ENCODE peak calls at places on chromosomes 6 and 20, in eight cellular contexts. I, T, W, V, F, S, B and O are unnamed samples. For H3K4me1, the result is how much of the 10 kb centered on the place peaks cover.

GRCh38 chr6:138013949-138014348 is 93.3 kb downstream of the PERP start:
- DNase-seq in I (no peak), F (no peak), V (no peak), W (no peak), B (no peak), S (no peak), T (no peak), O (no peak)

GRCh38 chr6:149026530-149026942 is 279.7 kb downstream of the UST start:
- DNase-seq in F (no peak), S (peak), T (no peak), B (no peak), V (peak), W (no peak), I (no peak), O (no peak)

GRCh38 chr20:15902493-15902892 is 670.8 kb downstream of the KIF16B start:
- DNase-seq in W (no peak), T (no peak), F (no peak), B (no peak), I (no peak), S (no peak), V (no peak), O (no peak)

GRCh38 chr6:80886475-80886874 is 780.0 kb downstream of the BCKDHB start:
- DNase-seq in W (no peak), V (no peak), B (no peak), S (no peak), I (no peak), F (no peak), T (no peak), O (no peak)

GRCh38 chr20:59082077-59082740 is 39.6 kb upstream of the PRELID3B start:
- DNase-seq in B (no peak), W (no peak), S (peak), T (no peak), F (no peak), V (peak), I (no peak), O (no peak)

GRCh38 chr6:158805698-158806373 is 13.3 kb downstream of the EZR start:
- DNase-seq in W (no peak), F (peak), T (no peak), S (no peak), B (no peak), V (no peak), I (no peak), O (no peak)

GRCh38 chr6:69796081-69796626 is 656 bp downstream of the LMBRD1 start:
- DNase-seq in V (peak), S (peak), W (peak), T (no peak), I (peak), F (peak), B (no peak), O (peak)

GRCh38 chr6:149340200-149340599 is 22.7 kb downstream of the TAB2 start:
- DNase-seq in I (no peak), F (no peak), B (no peak), W (no peak), S (peak), T (no peak), V (no peak), O (no peak)

GRCh38 chr6:167669870-167670802 is 156.6 kb upstream of the AFDN start:
- DNase-seq in W (no peak), B (no peak), V (no peak), T (no peak), S (no peak), I (no peak), F (no peak), O (no peak)

GRCh38 chr20:43749734-43750294 is 23.0 kb upstream of the GTSF1L start:
- DNase-seq in F (peak), B (peak), T (peak), W (peak), I (peak), S (peak), V (peak), O (peak)

GRCh38 chr6:103122766-103123601 is 1729.5 kb downstream of the GRIK2 start:
- DNase-seq in T (no peak), V (peak), W (no peak), F (peak), B (peak), S (peak), I (no peak), O (no peak)

GRCh38 chr20:44429419-44430269 is 46.0 kb upstream of the TTPAL start:
- DNase-seq in F (no peak), I (no peak), T (no peak), W (no peak), V (no peak), B (no peak), S (no peak), O (no peak)

GRCh38 chr6:31794294-31794865 is 1.2 kb downstream of the VARS1 start:
- DNase-seq in W (no peak), F (no peak), V (peak), S (peak), B (no peak), T (no peak), I (no peak), O (peak)

GRCh38 chr6:73325656-73326055 is 28.4 kb downstream of the DPPA5 start:
- DNase-seq in B (no peak), F (no peak), I (no peak), V (no peak), S (no peak), W (no peak), T (no peak), O (no peak)

GRCh38 chr6:88982720-88983119 is 19.3 kb upstream of the RNGTT start:
- DNase-seq in W (peak), S (peak), F (peak), B (no peak), T (no peak), I (no peak), V (peak), O (peak)

GRCh38 chr20:19688031-19688806 is 69.8 kb upstream of the RIN2 start:
- DNase-seq in F (peak), I (no peak), V (peak), T (no peak), W (no peak), S (no peak), B (peak), O (no peak)

GRCh38 chr6:56806368-56806767 is 148.5 kb upstream of the BEND6 start:
- DNase-seq in T (no peak), V (no peak), W (no peak), B (no peak), S (no peak), I (no peak), F (no peak), O (no peak)

GRCh38 chr6:38806271-38806670 is 91.2 kb downstream of the DNAH8 start:
- DNase-seq in F (no peak), B (no peak), I (no peak), V (no peak), W (no peak), T (no peak), S (no peak), O (no peak)

GRCh38 chr6:116278853-116279231 is 888 bp downstream of the TSPYL1 start:
- DNase-seq in V (no peak), W (no peak), T (no peak), I (no peak), S (peak), F (peak), B (no peak), O (no peak)

GRCh38 chr6:40977085-40977484 is 61.9 kb downstream of the UNC5CL start:
- DNase-seq in F (no peak), I (no peak), T (no peak), S (no peak), V (no peak), B (no peak), W (no peak), O (no peak)

GRCh38 chr6:167644404-167645132 is 182.1 kb upstream of the AFDN start:
- DNase-seq in T (no peak), V (no peak), W (no peak), S (no peak), F (no peak), B (no peak), I (no peak), O (no peak)

GRCh38 chr6:102438181-102438580 is 1044.7 kb downstream of the GRIK2 start:
- DNase-seq in V (no peak), F (no peak), I (no peak), B (no peak), T (no peak), W (no peak), S (no peak), O (no peak)

GRCh38 chr6:166307082-166307980 is 861 bp downstream of the PRR18 start:
- DNase-seq in V (peak), I (no peak), B (no peak), S (peak), F (no peak), W (peak), T (no peak), O (no peak)

GRCh38 chr6:163414367-163415175 is at the start of gene QKI:
- DNase-seq in I (peak), S (peak), F (peak), T (peak), B (peak), W (peak), V (peak), O (peak)

GRCh38 chr20:57411406-57412283 is 20.4 kb downstream of the RBM38 start:
- DNase-seq in W (peak), F (no peak), B (no peak), I (peak), S (no peak), T (no peak), V (no peak), O (no peak)

GRCh38 chr6:46062312-46062711 is 46.7 kb upstream of the CLIC5 start:
- DNase-seq in V (peak), W (no peak), B (peak), F (peak), I (no peak), T (no peak), S (no peak), O (no peak)

GRCh38 chr20:39853050-39853449 is 836.0 kb downstream of the MAFB start:
- DNase-seq in B (no peak), S (no peak), I (no peak), T (no peak), V (no peak), W (no peak), F (no peak), O (no peak)

GRCh38 chr20:39851459-39851858 is 837.6 kb downstream of the MAFB start:
- DNase-seq in V (peak), S (no peak), B (no peak), F (no peak), T (no peak), W (no peak), I (no peak), O (no peak)

GRCh38 chr20:39855056-39855455 is 834.0 kb downstream of the MAFB start:
- DNase-seq in B (no peak), I (no peak), W (no peak), T (no peak), S (no peak), F (no peak), V (peak), O (no peak)

GRCh38 chr20:39855799-39856198 is 833.2 kb downstream of the MAFB start:
- DNase-seq in V (peak), F (no peak), T (no peak), S (no peak), I (no peak), W (no peak), B (no peak), O (no peak)

DNA sequence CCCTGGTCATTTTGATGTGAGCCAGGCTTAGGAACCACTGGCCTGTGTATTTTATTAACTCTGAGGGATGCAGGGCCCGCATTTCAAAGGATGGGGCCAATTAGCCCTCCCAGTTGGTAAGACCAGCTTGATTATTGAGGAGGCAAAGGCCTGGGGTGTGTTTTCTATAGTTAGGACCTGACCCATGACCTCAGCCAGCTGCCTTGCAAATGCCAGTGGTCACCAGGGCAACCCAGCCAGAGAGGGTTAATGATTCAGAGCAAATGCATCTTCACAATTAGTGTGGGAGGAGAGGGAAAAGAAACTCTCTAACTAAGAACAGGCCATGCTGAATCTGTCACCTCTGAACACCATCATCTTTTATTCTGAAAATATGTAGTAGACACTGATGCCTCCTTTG is 835.4 kb downstream of the MAFB start:
- DNase-seq in I (no peak), V (peak), W (no peak), B (no peak), F (no peak), S (no peak), T (no peak), O (no peak)
- H3K4me1 ChIP-seq in I (under half), V (under half), W (under half), B (under half), F (under half), S (under half), T (under half), O (under half)

GRCh38 chr20:4151991-4152695 is 136.8 kb upstream of the RNF24 start:
- DNase-seq in V (peak), W (no peak), S (no peak), B (peak), T (no peak), I (no peak), F (no peak), O (no peak)

GRCh38 chr20:4151342-4151741 is 136.0 kb upstream of the RNF24 start:
- DNase-seq in T (no peak), B (peak), W (no peak), S (no peak), F (no peak), V (no peak), I (no peak), O (no peak)

GRCh38 chr20:4147319-4147718 is 132.0 kb upstream of the RNF24 start:
- DNase-seq in S (no peak), T (no peak), V (peak), B (no peak), W (no peak), F (no peak), I (no peak), O (no peak)

GRCh38 chr20:4152696-4153235 is 137.4 kb upstream of the RNF24 start:
- DNase-seq in I (no peak), T (no peak), B (peak), S (no peak), W (no peak), F (no peak), V (no peak), O (no peak)

GRCh38 chr20:4150095-4150492 is 134.7 kb upstream of the RNF24 start:
- DNase-seq in F (no peak), T (no peak), V (peak), S (no peak), W (no peak), I (no peak), B (peak), O (no peak)
- H3K4me3 ChIP-seq in F (no peak), T (no peak), V (peak), S (no peak), W (no peak), I (no peak), B (peak), O (no peak)

DNA sequence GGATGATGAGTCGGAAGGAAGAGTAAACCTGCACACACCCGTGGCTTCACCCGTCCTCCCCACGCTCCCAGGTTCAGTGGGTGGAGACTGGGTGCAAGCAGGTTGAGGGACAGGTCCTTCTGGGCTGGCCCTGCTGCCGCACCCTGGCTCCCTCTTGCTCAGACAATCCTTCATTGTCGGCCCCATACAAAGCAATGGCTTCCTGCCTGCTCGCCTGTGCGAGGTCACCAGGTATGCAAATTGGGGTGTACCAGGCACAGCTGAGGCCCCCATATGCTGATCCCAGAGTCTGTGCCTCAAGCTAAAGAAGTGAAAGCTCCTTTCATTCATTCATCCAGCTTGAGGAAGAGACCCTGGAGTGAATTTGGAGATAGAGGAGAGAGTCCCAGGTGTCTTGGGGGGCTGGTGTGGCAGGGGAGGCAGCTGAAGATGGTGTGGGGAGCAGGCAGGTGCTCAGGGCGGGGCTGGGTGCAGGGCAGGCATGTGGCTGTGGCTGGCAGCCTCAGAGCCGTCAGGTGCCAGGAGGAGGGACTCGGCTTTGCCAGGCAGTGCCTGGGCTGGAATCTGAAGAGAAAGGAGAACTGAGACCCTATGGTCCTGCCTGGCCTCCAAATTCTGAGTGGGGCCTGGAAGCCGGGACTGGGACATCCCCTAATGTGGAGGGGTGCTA is 4.7 kb downstream of the SLCO4A1 start:
- DNase-seq in B (no peak), T (no peak), W (no peak), S (no peak), I (no peak), F (no peak), V (no peak), O (no peak)
- H3K4me1 ChIP-seq in B (under half), T (under half), W (under half), S (half or more), I (under half), F (under half), V (under half), O (under half)

DNA sequence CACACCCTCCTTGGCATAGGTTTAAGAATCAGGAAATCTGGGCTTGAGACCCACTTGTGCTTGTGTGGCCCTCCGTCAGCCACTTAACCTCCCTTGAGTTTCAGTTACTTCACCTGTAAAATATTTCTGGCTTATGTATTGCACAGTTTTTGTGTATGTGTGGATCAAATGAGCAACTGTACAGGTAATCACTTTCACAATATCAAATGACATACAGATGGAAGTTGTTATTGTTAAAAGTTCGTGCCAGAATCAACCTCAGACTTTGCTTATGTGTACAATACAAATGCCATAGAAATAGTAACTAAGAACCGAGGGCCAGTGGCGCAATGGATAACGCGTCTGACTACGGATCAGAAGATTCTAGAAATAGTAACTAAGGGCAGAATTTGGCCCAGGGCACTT is 65.6 kb upstream of the KIF13A start:
- DNase-seq in S (no peak), F (no peak), I (no peak), V (no peak), T (no peak), B (no peak), W (no peak), O (no peak)
- H3K4me3 ChIP-seq in S (no peak), F (no peak), I (no peak), V (no peak), T (no peak), B (peak), W (no peak), O (no peak)

DNA sequence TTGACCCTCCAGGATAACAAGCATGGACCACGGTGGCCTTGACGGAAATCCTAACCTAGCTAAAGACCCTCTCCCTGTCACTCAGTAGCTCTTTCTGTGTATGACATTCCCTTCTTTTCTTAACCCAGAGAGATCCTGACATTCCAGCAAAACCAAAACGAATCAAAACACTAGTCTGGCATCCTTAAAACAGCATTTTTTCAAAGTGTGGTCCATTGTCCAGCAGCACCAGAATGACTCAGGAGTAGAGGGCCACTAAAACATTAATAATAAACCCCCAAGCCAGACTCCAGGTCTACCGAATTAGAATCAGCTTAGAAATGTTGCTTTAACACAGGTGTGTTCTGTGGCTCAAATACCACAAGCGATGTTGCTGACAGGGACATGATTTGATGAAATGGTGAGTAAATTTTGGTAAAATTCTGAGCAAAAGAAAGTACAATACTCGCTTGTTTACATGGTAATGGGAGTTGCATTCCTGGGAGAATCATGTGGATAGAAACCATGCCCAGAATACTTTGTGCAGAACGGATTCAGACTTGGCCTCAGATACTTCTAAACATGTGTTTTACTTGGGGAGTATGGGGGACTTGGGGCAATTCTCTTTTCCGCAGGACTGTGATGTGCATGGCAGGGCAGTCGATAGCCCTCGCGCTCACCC is 174.2 kb upstream of the KCNG1 start:
- DNase-seq in I (no peak), T (no peak), S (no peak), B (no peak), W (no peak), F (no peak), V (peak), O (no peak)
- H3K4me1 ChIP-seq in I (under half), T (under half), S (under half), B (under half), W (under half), F (under half), V (under half), O (under half)

DNA sequence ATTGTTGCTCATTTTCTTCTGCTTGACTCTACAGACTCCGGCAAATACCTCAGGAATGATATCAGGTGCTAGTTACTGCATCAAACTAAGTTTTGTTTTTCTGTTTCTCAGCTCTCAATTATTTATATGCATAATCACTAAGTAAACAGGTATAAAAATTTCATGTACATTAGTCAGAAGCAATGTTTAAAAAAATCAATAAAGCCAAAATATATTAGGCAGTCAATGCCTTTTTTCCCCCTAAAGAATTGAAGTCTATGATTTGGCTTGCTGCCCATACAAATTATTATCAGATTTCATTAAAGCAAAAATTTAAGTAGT is 20.6 kb upstream of the MRS2 start:
- DNase-seq in S (no peak), V (no peak), W (no peak), B (no peak), T (no peak), I (no peak), F (no peak), O (no peak)
- H3K4me3 ChIP-seq in S (no peak), V (no peak), W (no peak), B (no peak), T (no peak), I (no peak), F (no peak), O (no peak)

DNA sequence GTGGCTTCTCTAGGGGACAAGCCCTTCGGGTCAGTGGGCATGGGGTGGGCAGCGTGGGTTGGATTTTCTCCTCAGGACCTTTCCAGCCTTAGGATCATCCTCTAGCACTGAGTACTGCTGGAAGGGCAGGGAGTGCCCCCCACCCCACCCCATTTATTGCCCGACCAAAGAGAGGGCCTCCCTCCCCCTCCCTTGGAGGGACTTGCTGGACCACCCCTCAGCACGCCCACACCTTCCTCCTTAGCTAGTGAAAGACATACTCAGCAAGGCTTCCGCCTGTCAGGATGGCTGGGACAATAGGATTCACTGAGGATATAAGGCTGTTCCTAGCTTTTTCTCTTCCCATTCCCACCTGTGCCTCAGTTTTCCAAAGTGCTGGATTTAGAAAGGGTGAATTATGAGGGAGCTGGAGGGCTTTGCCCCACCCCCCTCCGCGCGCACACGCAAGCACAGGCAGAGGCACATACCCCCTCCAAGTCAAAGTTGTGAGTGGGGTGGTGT is 859 bp upstream of the SLC29A1 start:
- DNase-seq in V (no peak), S (no peak), I (no peak), F (no peak), W (no peak), B (no peak), T (no peak), O (no peak)
- H3K4me1 ChIP-seq in V (under half), S (under half), I (under half), F (half or more), W (under half), B (half or more), T (under half), O (under half)

GRCh38 chr20:32849577-32849976 is 9.1 kb upstream of the EFCAB8 start:
- DNase-seq in T (no peak), B (no peak), W (no peak), F (no peak), S (no peak), V (no peak), I (no peak), O (no peak)
- H3K4me3 ChIP-seq in T (no peak), B (no peak), W (no peak), F (no peak), S (no peak), V (no peak), I (no peak), O (no peak)